ENCODE peak calls at places on chromosomes 1 and 21, in seven cellular contexts. I is left colon; R is activated CD4-positive, alpha-beta T cell treated with anti-CD3 and anti-CD28 coated beads for 24 hours; X is astrocyte of the spinal cord; B is T47D; A is sciatic nerve; E is GM18507. L is an unnamed sample.

GRCh38 chr1:27659497-27660299 is 12.3 kb downstream of the IFI6 start:
- DNase-seq in I (peak), R (peak), X (peak), B (peak), A (peak), E (peak), L (peak)

GRCh38 chr21:45288441-45288841 is 746 bp upstream of the POFUT2 start:
- DNase-seq in I (peak), R (no peak), X (no peak), B (no peak), A (peak), E (no peak), L (no peak)

GRCh38 chr1:194369060-194369459 is 1182.6 kb upstream of the B3GALT2 start:
- DNase-seq in I (no peak), R (no peak), X (peak), B (no peak), A (no peak), E (no peak), L (no peak)

GRCh38 chr1:155049651-155050559 is 1.2 kb upstream of the ADAM15 start:
- DNase-seq in I (no peak), R (no peak), X (peak), B (peak), A (no peak), E (no peak), L (no peak)

GRCh38 chr1:226569879-226570547 is 21.4 kb downstream of the STUM start:
- DNase-seq in I (no peak), R (no peak), X (no peak), B (peak), A (no peak), E (no peak), L (no peak)

GRCh38 chr1:113732802-113733201 is 26.5 kb downstream of the PHTF1 start:
- DNase-seq in I (no peak), R (no peak), X (no peak), B (no peak), A (no peak), E (no peak), L (no peak)

GRCh38 chr1:185681034-185681633 is 53.1 kb upstream of the HMCN1 start:
- DNase-seq in I (no peak), R (no peak), X (peak), B (peak), A (no peak), E (no peak), L (no peak)

GRCh38 chr1:182054698-182055326 is 6.7 kb downstream of the ZNF648 start:
- DNase-seq in I (no peak), R (peak), X (peak), B (peak), A (peak), E (no peak), L (peak)

GRCh38 chr1:1599030-1599916 is 662 bp downstream of the FNDC10 start:
- DNase-seq in I (no peak), R (peak), X (no peak), B (no peak), A (no peak), E (no peak), L (no peak)

GRCh38 chr1:7177438-7178126 is 392.3 kb downstream of the CAMTA1 start:
- DNase-seq in I (no peak), R (no peak), X (no peak), B (no peak), A (no peak), E (no peak), L (no peak)

GRCh38 chr1:22349302-22350043 is 102.2 kb upstream of the ZBTB40 start:
- DNase-seq in I (no peak), R (no peak), X (no peak), B (no peak), A (no peak), E (no peak), L (no peak)

GRCh38 chr1:171032822-171033702 is 57.6 kb upstream of the FMO3 start:
- DNase-seq in I (no peak), R (no peak), X (no peak), B (no peak), A (no peak), E (no peak), L (no peak)

GRCh38 chr1:23103001-23103879 is 65.4 kb downstream of the LUZP1 start:
- DNase-seq in I (peak), R (no peak), X (no peak), B (no peak), A (no peak), E (no peak), L (no peak)

GRCh38 chr1:156750932-156751723 is at the start of gene HDGF:
- DNase-seq in I (peak), R (no peak), X (no peak), B (peak), A (peak), E (no peak), L (peak)

GRCh38 chr1:233919786-233920185 is 15.3 kb downstream of the SLC35F3 start:
- DNase-seq in I (no peak), R (no peak), X (no peak), B (no peak), A (no peak), E (no peak), L (no peak)

GRCh38 chr21:38454161-38454560 is 44.1 kb downstream of the ERG start:
- DNase-seq in I (no peak), R (no peak), X (no peak), B (no peak), A (no peak), E (no peak), L (no peak)

GRCh38 chr1:2501820-2502119 is 24.6 kb downstream of the PANK4 start:
- DNase-seq in I (no peak), R (no peak), X (no peak), B (no peak), A (no peak), E (no peak), L (no peak)

GRCh38 chr1:45542591-45542990 is 8.0 kb upstream of the AKR1A1 start:
- DNase-seq in I (peak), R (no peak), X (no peak), B (no peak), A (no peak), E (no peak), L (no peak)

GRCh38 chr1:23600283-23600682 is 41.0 kb upstream of the ID3 start:
- DNase-seq in I (no peak), R (no peak), X (no peak), B (no peak), A (no peak), E (no peak), L (no peak)

GRCh38 chr1:70205076-70205436 is 323 bp downstream of the LRRC40 start:
- DNase-seq in I (no peak), R (no peak), X (no peak), B (no peak), A (no peak), E (no peak), L (no peak)

GRCh38 chr1:117120774-117121588 is 568 bp downstream of the TRIM45 start:
- DNase-seq in I (no peak), R (no peak), X (no peak), B (peak), A (no peak), E (no peak), L (no peak)

GRCh38 chr1:197519741-197520334 is 251.8 kb downstream of the CRB1 start:
- DNase-seq in I (no peak), R (no peak), X (peak), B (peak), A (no peak), E (no peak), L (no peak)

GRCh38 chr1:24553931-24554330 is 2.0 kb upstream of the NCMAP start:
- DNase-seq in I (no peak), R (no peak), X (no peak), B (no peak), A (peak), E (no peak), L (no peak)

GRCh38 chr1:236526079-236526478 is 2.3 kb downstream of the LGALS8 start:
- DNase-seq in I (no peak), R (no peak), X (no peak), B (no peak), A (no peak), E (no peak), L (no peak)

GRCh38 chr21:34883501-34884271 is 165.4 kb downstream of the RUNX1 start:
- DNase-seq in I (no peak), R (no peak), X (peak), B (no peak), A (no peak), E (no peak), L (no peak)

GRCh38 chr1:223422911-223423310 is 29.7 kb downstream of the CCDC185 start:
- DNase-seq in I (no peak), R (no peak), X (no peak), B (no peak), A (no peak), E (no peak), L (no peak)

GRCh38 chr1:60747321-60747720 is 335.0 kb upstream of the NFIA start:
- DNase-seq in I (no peak), R (no peak), X (no peak), B (no peak), A (no peak), E (no peak), L (no peak)

GRCh38 chr1:85884372-85885035 is 176.3 kb upstream of the ZNHIT6 start:
- DNase-seq in I (no peak), R (no peak), X (peak), B (peak), A (no peak), E (no peak), L (no peak)

GRCh38 chr1:18100493-18101063 is 7.0 kb upstream of the IGSF21 start:
- DNase-seq in I (peak), R (peak), X (peak), B (peak), A (peak), E (peak), L (no peak)

GRCh38 chr1:172952541-172952940 is 98.2 kb downstream of the TNFSF18 start:
- DNase-seq in I (no peak), R (no peak), X (no peak), B (no peak), A (no peak), E (no peak), L (no peak)

GRCh38 chr1:11831945-11832725 is 15.4 kb downstream of the NPPA start:
- DNase-seq in I (no peak), R (no peak), X (no peak), B (no peak), A (no peak), E (no peak), L (no peak)

GRCh38 chr1:17297991-17298390 is 10.0 kb upstream of the PADI4 start:
- DNase-seq in I (no peak), R (no peak), X (no peak), B (peak), A (no peak), E (no peak), L (no peak)

GRCh38 chr1:223837206-223837605 is 8.5 kb downstream of the TP53BP2 start:
- DNase-seq in I (no peak), R (no peak), X (no peak), B (no peak), A (no peak), E (no peak), L (no peak)

L was measured in effector memory CD4-positive, alpha-beta T cell.